ENCODE peak calls at places on chromosomes 6 and 20, in four cellular contexts. A, C, I and Z are unnamed samples.

GRCh38 chr6:79101164-79101563 is 23.1 kb upstream of the PHIP start:
- DNase-seq in I (no peak), A (no peak), C (no peak), Z (no peak)

GRCh38 chr20:46330072-46330763 is 21.9 kb upstream of the CDH22 start:
- DNase-seq in C (no peak), I (peak; percentile 92), A (no peak), Z (no peak)

GRCh38 chr20:58542411-58543095 is 27.4 kb upstream of the APCDD1L start:
- DNase-seq in C (no peak), I (no peak), A (no peak), Z (no peak)

GRCh38 chr20:47205577-47206123 is 150.8 kb downstream of the ZMYND8 start:
- DNase-seq in C (peak; percentile 76), I (peak; percentile 71), A (peak; percentile 78), Z (peak; percentile 59)

GRCh38 chr6:11271228-11271627 is 38.8 kb upstream of the NEDD9 start:
- DNase-seq in I (no peak), C (no peak), A (no peak), Z (no peak)

GRCh38 chr6:104182811-104183210 is 676.9 kb downstream of the HACE1 start:
- DNase-seq in A (no peak), I (no peak), C (no peak), Z (no peak)

GRCh38 chr20:641516-641913 is 11.5 kb downstream of the SRXN1 start:
- DNase-seq in A (no peak), I (no peak), C (no peak), Z (no peak)

GRCh38 chr6:157530126-157530525 is 149.1 kb downstream of the ZDHHC14 start:
- DNase-seq in A (no peak), I (no peak), C (no peak), Z (no peak)

GRCh38 chr20:62274332-62275262 is 28.2 kb upstream of the ADRM1 start:
- DNase-seq in I (peak; percentile 73), C (no peak), A (no peak), Z (no peak)

GRCh38 chr6:165659945-165660862 is 2.8 kb downstream of the PDE10A start:
- DNase-seq in I (peak; percentile 24), C (peak; percentile 44), A (no peak), Z (no peak)

GRCh38 chr6:76043690-76044089 is 28.8 kb downstream of the IMPG1 start:
- DNase-seq in A (no peak), I (no peak), C (no peak), Z (no peak)

GRCh38 chr20:36386236-36386635 is 80.1 kb downstream of the DLGAP4 start:
- DNase-seq in I (no peak), C (no peak), A (no peak), Z (no peak)

GRCh38 chr20:3239026-3239866 is at the start of gene SLC4A11:
- DNase-seq in A (peak; percentile 90), C (peak; percentile 73), I (peak; percentile 86), Z (no peak)

GRCh38 chr6:169266746-169267629 is 13.3 kb upstream of the THBS2 start:
- DNase-seq in A (no peak), I (no peak), C (no peak), Z (peak; percentile 22)

DNA sequence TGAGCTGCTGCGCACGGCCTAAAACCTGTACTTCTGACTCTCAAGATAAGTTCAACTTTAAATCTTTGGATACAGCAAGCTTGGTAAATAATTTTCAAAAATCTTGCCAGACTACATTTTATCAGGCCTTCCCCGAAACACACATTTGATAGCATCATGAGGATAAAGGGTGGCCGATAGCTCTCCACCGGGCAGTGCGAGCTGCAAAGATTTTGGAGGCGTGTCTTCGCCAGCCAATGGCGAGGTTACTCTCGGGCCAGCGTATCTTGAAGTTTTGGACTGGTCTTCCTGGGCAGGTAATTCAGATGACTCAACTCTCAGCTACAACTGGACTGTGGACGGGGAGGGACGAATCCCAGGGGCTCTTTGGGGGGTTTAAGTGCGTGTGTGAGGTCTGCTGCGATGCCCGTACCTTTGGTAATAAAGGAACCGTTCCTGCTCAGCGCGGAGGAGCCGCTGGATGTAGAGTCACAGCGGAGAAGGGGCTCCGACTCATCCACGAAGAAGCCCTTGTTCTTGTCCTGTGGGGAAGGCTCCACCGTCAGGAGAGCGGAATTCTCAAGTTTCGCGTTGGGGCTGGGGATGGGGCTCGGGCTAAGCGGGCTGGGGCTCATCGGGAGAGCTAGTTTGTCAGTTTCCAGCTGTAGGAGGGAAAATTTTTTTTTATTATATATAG is 75.3 kb downstream of the TNFRSF21 start:
- DNase-seq in A (no peak), I (no peak), C (no peak), Z (no peak)
- H3K36me3 ChIP-seq in A (peaks cover 13% of the 10 kb centered on the region), I (no peaks in the 10 kb centered on the region), C (no peaks in the 10 kb centered on the region), Z (peaks cover 9% of the 10 kb centered on the region)

DNA sequence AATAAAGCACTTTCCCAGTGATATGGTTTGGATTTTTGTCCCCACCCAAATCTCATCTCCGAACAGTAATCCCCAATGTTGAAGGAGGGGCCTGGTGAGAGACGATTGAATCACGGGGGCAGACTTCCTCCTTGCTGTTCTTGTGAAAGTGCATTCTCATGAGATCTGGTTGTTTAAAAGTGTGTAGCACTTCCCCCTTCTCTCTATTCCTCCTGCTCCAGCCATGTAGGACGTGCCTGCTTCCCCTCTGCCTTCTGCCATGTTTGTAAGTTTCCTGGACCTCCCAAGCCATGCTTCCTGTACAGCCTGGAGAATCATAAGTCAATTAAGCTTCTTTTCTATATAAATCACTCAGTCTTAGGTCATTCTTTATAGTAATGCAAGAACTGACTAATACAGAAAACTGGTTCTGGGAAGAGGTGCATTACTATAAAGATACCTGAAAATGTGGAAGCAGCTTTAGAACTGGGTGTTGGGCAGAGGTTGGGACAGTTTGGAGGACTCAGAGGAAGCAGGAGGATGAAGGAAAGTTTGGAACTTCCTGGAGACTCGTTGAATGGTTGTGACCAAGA is 7.4 kb downstream of the EPM2A start:
- DNase-seq in C (no peak), I (no peak), A (no peak), Z (no peak)
- H3K9me3 ChIP-seq in C (no peaks in the 10 kb centered on the region), I (no peaks in the 10 kb centered on the region), A (no peaks in the 10 kb centered on the region), Z (no peaks in the 10 kb centered on the region)

GRCh38 chr20:4883546-4883945 is 117.8 kb downstream of the SLC23A2 start:
- DNase-seq in I (no peak), A (no peak), C (no peak), Z (no peak)
- H3K36me3 ChIP-seq in I (peaks cover 4% of the 10 kb centered on the region), A (peaks cover 44% of the 10 kb centered on the region), C (peaks cover 64% of the 10 kb centered on the region), Z (no peaks in the 10 kb centered on the region)

GRCh38 chr6:167688123-167688522 is 138.6 kb upstream of the AFDN start:
- DNase-seq in I (no peak), A (no peak), C (no peak), Z (no peak)
- H3K9me3 ChIP-seq in I (no peaks in the 10 kb centered on the region), A (no peaks in the 10 kb centered on the region), C (no peaks in the 10 kb centered on the region), Z (no peaks in the 10 kb centered on the region)

GRCh38 chr6:21245488-21245887 is 348.1 kb upstream of the SOX4 start:
- DNase-seq in C (no peak), A (no peak), I (no peak), Z (no peak)
- H3K36me3 ChIP-seq in C (no peaks in the 10 kb centered on the region), A (no peaks in the 10 kb centered on the region), I (no peaks in the 10 kb centered on the region), Z (no peaks in the 10 kb centered on the region)

DNA sequence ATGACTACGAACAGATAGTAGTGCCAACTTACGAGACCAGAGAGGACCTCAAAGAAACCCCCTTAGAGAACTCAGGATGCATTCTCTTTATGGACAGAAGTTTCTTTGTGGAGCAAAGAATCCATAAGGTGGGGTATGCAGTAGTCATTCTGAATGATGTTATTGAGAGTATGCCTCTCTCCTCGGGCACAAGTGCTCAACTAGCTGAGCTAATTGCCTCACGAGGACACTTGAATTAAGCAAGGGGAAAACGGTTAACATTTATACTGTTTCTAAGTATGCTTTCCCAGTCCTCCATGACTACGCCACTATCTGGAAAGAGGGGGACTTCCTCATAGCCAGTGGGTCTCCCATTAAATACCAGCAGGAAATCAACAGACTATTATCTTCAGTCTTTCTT is 25.6 kb downstream of the MC3R start:
- DNase-seq in A (no peak), C (no peak), I (no peak), Z (no peak)
- H3K9me3 ChIP-seq in A (no peaks in the 10 kb centered on the region), C (no peaks in the 10 kb centered on the region), I (no peaks in the 10 kb centered on the region), Z (no peaks in the 10 kb centered on the region)

DNA sequence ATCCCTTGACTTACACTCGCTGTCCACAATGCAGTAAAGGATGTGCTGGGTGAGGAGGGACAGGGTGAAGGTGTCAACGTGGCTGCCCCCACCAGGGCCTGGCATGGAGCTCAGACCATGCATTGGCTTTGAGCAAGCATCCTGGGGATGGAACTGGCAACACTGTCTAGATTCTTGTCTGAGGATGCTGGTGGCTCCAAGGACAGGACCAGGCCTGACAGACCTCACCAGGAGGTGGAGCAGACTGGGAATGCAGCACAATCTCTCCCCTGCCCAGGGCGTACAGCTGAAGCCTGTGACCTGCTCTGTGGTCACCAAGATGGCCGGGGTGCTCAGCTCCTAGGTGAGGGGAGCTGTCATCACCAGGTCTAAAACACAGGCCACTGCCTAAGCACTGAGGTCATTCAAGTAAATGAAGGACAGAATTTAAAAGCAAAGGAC is 50.9 kb downstream of the MYH7B start:
- DNase-seq in I (no peak), C (no peak), A (no peak), Z (no peak)
- H3K36me3 ChIP-seq in I (peaks cover 80% of the 10 kb centered on the region), C (peaks cover 100% of the 10 kb centered on the region), A (peaks cover 100% of the 10 kb centered on the region), Z (no peaks in the 10 kb centered on the region)

DNA sequence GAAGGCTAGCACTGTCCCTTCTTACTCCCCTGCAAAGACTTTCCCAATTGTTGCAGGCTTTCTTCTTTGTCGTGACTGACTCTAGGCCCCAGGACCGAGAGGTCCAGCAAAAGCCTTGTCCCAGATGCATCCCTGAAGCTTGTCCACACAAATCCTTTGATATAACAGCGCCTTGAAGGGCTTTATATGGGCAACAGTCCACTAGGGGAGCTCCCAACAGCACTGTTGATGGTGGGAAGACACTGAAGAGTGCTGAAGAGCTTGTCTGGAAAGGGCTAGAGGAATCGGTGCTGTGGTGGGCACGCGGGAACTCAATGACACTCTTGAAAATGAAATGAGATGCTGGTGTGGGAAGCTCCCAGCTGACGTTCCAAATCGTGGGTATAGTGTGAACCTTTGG is 316.1 kb upstream of the CDH4 start:
- DNase-seq in C (no peak), A (no peak), I (no peak), Z (no peak)
- H3K9me3 ChIP-seq in C (no peaks in the 10 kb centered on the region), A (no peaks in the 10 kb centered on the region), I (no peaks in the 10 kb centered on the region), Z (no peaks in the 10 kb centered on the region)

GRCh38 chr6:151464702-151465101 is 12.8 kb upstream of the RMND1 start:
- DNase-seq in I (no peak), A (no peak), C (no peak), Z (no peak)

GRCh38 chr6:151461673-151462072 is 9.7 kb upstream of the RMND1 start:
- DNase-seq in I (no peak), A (no peak), C (no peak), Z (no peak)
- H3K36me3 ChIP-seq in I (peaks cover 16% of the 10 kb centered on the region), A (peaks cover 57% of the 10 kb centered on the region), C (peaks cover 71% of the 10 kb centered on the region), Z (peaks cover 37% of the 10 kb centered on the region)